ENCODE peak calls at places on chromosomes 7 and 10, in ten cellular contexts. O, R, X, W, M, Q, E, K, I and B are unnamed samples.

GRCh38 chr7:130938661-130939060 is 204.7 kb upstream of the KLF14 start:
- DNase-seq in O (no peak), R (peak), X (no peak), W (no peak), M (no peak), Q (no peak), E (no peak), K (no peak), I (peak), B (no peak)

GRCh38 chr7:66013938-66014337 is 31.9 kb upstream of the GUSB start:
- DNase-seq in O (no peak), R (peak), X (no peak), W (peak), M (peak), Q (peak), E (peak), K (peak), I (peak), B (no peak)

GRCh38 chr7:125828153-125828690 is 898.6 kb upstream of the POT1 start:
- DNase-seq in O (no peak), R (peak), X (no peak), W (no peak), M (no peak), Q (no peak), E (no peak), K (no peak), I (no peak), B (no peak)

GRCh38 chr7:157570531-157571200 is 233.9 kb downstream of the DNAJB6 start:
- DNase-seq in O (no peak), R (peak), X (no peak), W (no peak), M (no peak), Q (no peak), E (no peak), K (no peak), I (no peak), B (no peak)

GRCh38 chr7:133854739-133855138 is 272.4 kb upstream of the LRGUK start:
- DNase-seq in O (no peak), R (peak), X (peak), W (no peak), M (no peak), Q (no peak), E (no peak), K (no peak), I (peak), B (no peak)

GRCh38 chr7:96784597-96784996 is 75.0 kb upstream of the SEM1 start:
- DNase-seq in O (no peak), R (no peak), X (no peak), W (no peak), M (no peak), Q (no peak), E (no peak), K (no peak), I (no peak), B (no peak)

GRCh38 chr10:43404675-43405221 is 4.2 kb downstream of the HNRNPF start:
- DNase-seq in O (no peak), R (no peak), X (peak), W (no peak), M (no peak), Q (no peak), E (no peak), K (no peak), I (no peak), B (no peak)

GRCh38 chr7:121084748-121085336 is 96.3 kb downstream of the CPED1 start:
- DNase-seq in O (no peak), R (peak), X (no peak), W (no peak), M (no peak), Q (no peak), E (no peak), K (no peak), I (peak), B (no peak)

GRCh38 chr10:8614054-8614565 is 559.6 kb downstream of the GATA3 start:
- DNase-seq in O (no peak), R (peak), X (no peak), W (no peak), M (no peak), Q (no peak), E (no peak), K (no peak), I (no peak), B (no peak)

GRCh38 chr7:43260980-43261878 is 148.8 kb downstream of the HECW1 start:
- DNase-seq in O (no peak), R (peak), X (peak), W (peak), M (peak), Q (peak), E (peak), K (peak), I (peak), B (peak)

GRCh38 chr7:116525913-116526857 is 1.3 kb downstream of the CAV1 start:
- DNase-seq in O (peak), R (peak), X (peak), W (peak), M (peak), Q (peak), E (no peak), K (no peak), I (peak), B (peak)

GRCh38 chr7:69596723-69597277 is 1.5 kb upstream of the AUTS2 start:
- DNase-seq in O (no peak), R (peak), X (no peak), W (no peak), M (peak), Q (peak), E (no peak), K (no peak), I (peak), B (no peak)

GRCh38 chr10:69863580-69863979 is 61.9 kb downstream of the COL13A1 start:
- DNase-seq in O (no peak), R (peak), X (no peak), W (no peak), M (no peak), Q (no peak), E (no peak), K (no peak), I (peak), B (no peak)

GRCh38 chr7:39248693-39249090 is 271.0 kb downstream of the POU6F2 start:
- DNase-seq in O (no peak), R (no peak), X (no peak), W (no peak), M (no peak), Q (no peak), E (no peak), K (no peak), I (no peak), B (no peak)

GRCh38 chr7:157744786-157745601 is 408.2 kb downstream of the DNAJB6 start:
- DNase-seq in O (no peak), R (no peak), X (no peak), W (no peak), M (no peak), Q (no peak), E (no peak), K (no peak), I (no peak), B (no peak)

GRCh38 chr7:73734619-73735525 is 3.7 kb downstream of the ABHD11 start:
- DNase-seq in O (peak), R (peak), X (peak), W (peak), M (peak), Q (peak), E (no peak), K (peak), I (peak), B (peak)

GRCh38 chr7:2524808-2525140 is 5.2 kb downstream of the LFNG start:
- DNase-seq in O (no peak), R (no peak), X (no peak), W (no peak), M (peak), Q (peak), E (peak), K (no peak), I (no peak), B (peak)

GRCh38 chr7:835491-836401 is 3.5 kb downstream of the SUN1 start:
- DNase-seq in O (no peak), R (no peak), X (no peak), W (peak), M (no peak), Q (no peak), E (no peak), K (no peak), I (peak), B (no peak)

GRCh38 chr7:72235351-72235750 is 176.8 kb downstream of the CALN1 start:
- DNase-seq in O (no peak), R (no peak), X (no peak), W (no peak), M (no peak), Q (no peak), E (no peak), K (no peak), I (no peak), B (no peak)

GRCh38 chr10:57785068-57785467 is 482.6 kb downstream of the IPMK start:
- DNase-seq in O (no peak), R (peak), X (no peak), W (no peak), M (no peak), Q (no peak), E (no peak), K (no peak), I (no peak), B (no peak)

GRCh38 chr7:47382200-47382599 is 199.7 kb downstream of the TNS3 start:
- DNase-seq in O (no peak), R (no peak), X (no peak), W (peak), M (no peak), Q (no peak), E (no peak), K (no peak), I (no peak), B (no peak)

GRCh38 chr7:33686001-33686591 is 219.2 kb upstream of the BMPER start:
- DNase-seq in O (no peak), R (no peak), X (no peak), W (no peak), M (no peak), Q (peak), E (no peak), K (no peak), I (no peak), B (no peak)

GRCh38 chr7:108167460-108167859 is 37.3 kb upstream of the LAMB4 start:
- DNase-seq in O (no peak), R (peak), X (no peak), W (no peak), M (no peak), Q (no peak), E (no peak), K (no peak), I (no peak), B (no peak)

GRCh38 chr10:99560277-99561126 is 27.8 kb downstream of the NKX2-3 start:
- DNase-seq in O (no peak), R (peak), X (peak), W (peak), M (peak), Q (peak), E (no peak), K (peak), I (peak), B (peak)

DNA sequence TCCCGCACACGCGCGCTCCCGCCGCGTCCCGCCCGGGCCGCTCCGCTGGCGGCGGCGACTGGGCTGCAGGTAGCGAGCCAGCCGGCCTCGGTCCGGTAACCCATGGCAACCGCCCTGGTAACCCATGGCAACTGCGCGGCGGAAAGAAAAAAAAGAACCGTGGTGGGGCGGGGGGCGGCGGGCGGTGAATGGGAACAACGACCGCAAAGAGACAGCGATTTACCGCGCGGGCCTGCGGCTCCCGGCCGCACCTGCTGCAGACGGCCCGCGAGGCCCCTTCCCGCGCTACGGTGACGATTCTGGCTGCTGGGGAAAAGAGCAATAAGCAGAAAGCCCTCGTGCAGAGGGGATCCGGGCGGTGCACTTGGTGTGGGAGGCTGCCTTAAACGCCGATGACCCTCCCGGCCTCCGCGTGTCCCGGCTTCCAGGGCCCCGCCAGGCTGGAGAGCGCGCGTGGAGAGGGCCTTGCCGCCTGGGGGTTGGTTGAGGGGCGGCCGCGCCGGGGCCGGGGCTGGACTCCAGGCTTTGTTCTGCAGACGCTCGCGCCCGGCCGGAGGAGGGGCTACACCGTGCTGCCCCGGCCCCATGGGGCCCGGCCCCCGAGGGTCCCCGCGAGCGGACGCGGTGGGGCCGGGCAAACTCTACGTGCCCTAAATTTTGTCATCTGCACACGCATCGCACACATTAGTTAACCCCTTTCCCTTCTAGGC is 84.7 kb downstream of the SNX10 start:
- DNase-seq in O (no peak), R (no peak), X (peak), W (peak), M (peak), Q (peak), E (no peak), K (no peak), I (peak), B (peak)
- H3K27ac ChIP-seq in O (no peak), R (no peak), X (no peak), W (peak), M (peak), Q (no peak), E (no peak), K (no peak), I (no peak), B (no peak)

GRCh38 chr7:151850484-151851159 is 26.3 kb downstream of the PRKAG2 start:
- DNase-seq in O (no peak), R (no peak), X (no peak), W (no peak), M (no peak), Q (no peak), E (no peak), K (no peak), I (no peak), B (no peak)
- H3K27ac ChIP-seq in O (no peak), R (no peak), X (no peak), W (no peak), M (peak), Q (no peak), E (no peak), K (no peak), I (no peak), B (no peak)

GRCh38 chr10:132229834-132230556 is 43.2 kb downstream of the DPYSL4 start:
- DNase-seq in O (no peak), R (peak), X (no peak), W (peak), M (no peak), Q (no peak), E (no peak), K (no peak), I (no peak), B (peak)

GRCh38 chr10:132229096-132229495 is 42.3 kb downstream of the DPYSL4 start:
- DNase-seq in O (no peak), R (no peak), X (no peak), W (no peak), M (no peak), Q (no peak), E (no peak), K (no peak), I (no peak), B (peak)

GRCh38 chr10:132226586-132227405 is 40.0 kb downstream of the DPYSL4 start:
- DNase-seq in O (no peak), R (no peak), X (no peak), W (no peak), M (no peak), Q (no peak), E (no peak), K (no peak), I (no peak), B (peak)

GRCh38 chr10:132228616-132229015 is 41.9 kb downstream of the DPYSL4 start:
- DNase-seq in O (no peak), R (no peak), X (no peak), W (no peak), M (no peak), Q (no peak), E (no peak), K (no peak), I (no peak), B (no peak)

DNA sequence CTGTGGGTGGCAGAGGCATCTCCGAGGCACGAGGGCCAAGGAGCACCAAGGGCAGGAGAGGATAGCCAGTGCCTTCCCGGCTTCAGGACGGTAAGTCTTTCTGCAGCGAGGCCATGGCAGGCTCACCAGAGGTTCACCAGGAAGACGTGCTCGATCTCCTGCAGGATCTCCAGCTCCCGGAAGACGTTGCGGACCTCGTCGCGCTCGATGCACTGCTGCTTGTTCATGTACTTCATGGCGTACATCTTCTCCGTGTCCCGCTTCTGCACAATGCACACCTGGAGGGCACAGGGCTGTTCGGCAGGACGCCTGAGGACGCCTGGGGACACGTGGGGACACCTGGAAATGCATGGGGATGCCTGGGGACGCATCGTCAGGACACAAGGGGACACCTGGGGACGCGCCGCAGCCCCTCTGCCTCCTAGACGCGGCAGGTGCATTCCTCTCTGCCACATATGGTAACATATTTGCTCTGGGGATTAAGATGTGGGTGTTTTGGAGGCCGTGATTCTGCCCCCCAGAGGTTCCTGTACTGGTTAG is 41.2 kb downstream of the DPYSL4 start:
- DNase-seq in O (no peak), R (no peak), X (no peak), W (no peak), M (no peak), Q (no peak), E (no peak), K (no peak), I (no peak), B (peak)
- H3K27ac ChIP-seq in O (no peak), R (no peak), X (no peak), W (no peak), M (no peak), Q (no peak), E (no peak), K (no peak), I (no peak), B (no peak)

DNA sequence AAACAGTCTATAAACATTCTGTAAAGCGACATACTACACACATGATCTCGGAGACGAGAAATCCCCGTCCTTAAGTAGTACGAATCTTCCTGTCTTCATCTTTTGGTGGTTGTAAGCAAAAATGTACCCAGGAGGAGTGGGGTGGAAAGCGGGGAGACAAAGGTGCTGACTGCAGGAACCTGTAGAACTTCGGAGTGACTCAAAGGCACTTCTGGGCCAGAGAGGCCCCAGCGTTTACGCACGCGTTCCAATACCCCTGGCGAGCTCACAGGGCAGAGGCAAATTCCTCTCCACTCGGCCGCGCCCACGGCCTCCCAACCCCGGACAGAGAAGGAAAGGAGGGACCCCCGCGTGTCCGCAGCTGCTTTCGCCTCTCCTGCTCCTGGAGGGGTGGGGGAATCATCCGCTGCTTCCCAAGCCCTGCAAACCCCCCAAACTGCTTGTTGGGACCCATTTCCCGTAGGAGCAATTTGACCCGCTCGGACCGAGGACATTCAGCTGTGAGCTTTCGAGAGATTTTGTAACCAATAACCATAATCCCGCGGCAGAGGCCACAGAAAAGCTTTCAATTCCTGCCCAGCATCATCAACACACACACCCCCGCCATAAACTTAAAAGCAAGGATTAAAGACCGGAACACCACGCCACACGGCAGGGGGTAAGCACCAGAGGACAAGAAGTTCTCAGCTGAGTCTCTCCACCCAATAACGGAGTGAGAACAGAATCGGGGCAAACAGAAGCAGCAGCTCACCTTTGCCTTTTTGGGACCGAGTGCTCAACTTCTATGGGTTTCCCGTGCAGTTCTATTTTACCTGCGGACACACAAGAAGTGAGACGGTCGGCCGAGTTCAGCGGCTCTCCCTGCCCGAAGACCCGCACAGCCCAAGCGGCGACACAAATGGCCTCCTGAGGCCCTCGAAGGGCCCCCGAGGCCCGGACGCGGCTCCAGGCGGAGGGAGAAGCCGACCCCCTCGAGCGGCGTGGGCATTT is 2.3 kb downstream of the IGF2BP3 start:
- DNase-seq in O (no peak), R (peak), X (peak), W (peak), M (no peak), Q (peak), E (no peak), K (no peak), I (peak), B (no peak)
- H3K27ac ChIP-seq in O (no peak), R (peak), X (no peak), W (no peak), M (no peak), Q (peak), E (peak), K (peak), I (peak), B (no peak)

GRCh38 chr10:30813872-30814471 is 184.4 kb upstream of the LYZL2 start:
- DNase-seq in O (peak), R (peak), X (no peak), W (no peak), M (no peak), Q (no peak), E (no peak), K (no peak), I (peak), B (no peak)

GRCh38 chr10:30812018-30812851 is 182.7 kb upstream of the LYZL2 start:
- DNase-seq in O (peak), R (peak), X (peak), W (peak), M (no peak), Q (no peak), E (no peak), K (no peak), I (peak), B (peak)

GRCh38 chr10:30816144-30816811 is 186.7 kb upstream of the LYZL2 start:
- DNase-seq in O (peak), R (no peak), X (no peak), W (no peak), M (no peak), Q (no peak), E (no peak), K (no peak), I (no peak), B (no peak)

GRCh38 chr10:30810416-30810815 is 180.9 kb upstream of the LYZL2 start:
- DNase-seq in O (no peak), R (no peak), X (no peak), W (no peak), M (no peak), Q (no peak), E (no peak), K (no peak), I (no peak), B (no peak)

GRCh38 chr10:30811665-30812017 is 182.1 kb upstream of the LYZL2 start:
- DNase-seq in O (no peak), R (no peak), X (peak), W (no peak), M (no peak), Q (no peak), E (no peak), K (no peak), I (no peak), B (no peak)
- H3K27ac ChIP-seq in O (peak), R (peak), X (no peak), W (peak), M (no peak), Q (no peak), E (no peak), K (no peak), I (no peak), B (peak)

GRCh38 chr10:91513598-91513997 is 103.5 kb downstream of the HECTD2 start:
- DNase-seq in O (no peak), R (no peak), X (no peak), W (no peak), M (no peak), Q (no peak), E (no peak), K (no peak), I (no peak), B (no peak)
- H3K27ac ChIP-seq in O (peak), R (peak), X (no peak), W (no peak), M (peak), Q (no peak), E (no peak), K (no peak), I (peak), B (no peak)